ENCODE peak calls at places on chromosomes 11 and 22, in five cellular contexts. X, J, C, Z and B are unnamed samples.

GRCh38 chr11:127106142-127106541 is 105.6 kb upstream of the KIRREL3 start:
- DNase-seq in X (no peak), J (no peak), Z (no peak), C (no peak), B (no peak)

GRCh38 chr22:48919187-48919590 is 908.5 kb downstream of the BRD1 start:
- DNase-seq in C (no peak), Z (no peak), X (no peak), J (no peak), B (no peak)

GRCh38 chr11:45859661-45860140 is 12.4 kb downstream of the CRY2 start:
- DNase-seq in Z (no peak), X (peak), C (no peak), J (peak), B (no peak)

GRCh38 chr11:1570896-1571759 is 943 bp downstream of the DUSP8 start:
- DNase-seq in J (peak), C (peak), Z (no peak), X (no peak), B (no peak)

GRCh38 chr22:40043086-40043485 is 48.3 kb downstream of the FAM83F start:
- DNase-seq in C (no peak), Z (no peak), J (peak), X (peak), B (no peak)

GRCh38 chr11:128565881-128566280 is 21.5 kb downstream of the ETS1 start:
- DNase-seq in Z (no peak), C (no peak), J (no peak), X (no peak), B (no peak)

GRCh38 chr11:57324154-57324885 is 432 bp downstream of the TNKS1BP1 start:
- DNase-seq in X (no peak), C (no peak), J (peak), Z (no peak), B (peak)

GRCh38 chr11:63880031-63880841 is 36.7 kb downstream of the RCOR2 start:
- DNase-seq in Z (no peak), J (no peak), X (peak), C (no peak), B (no peak)

GRCh38 chr11:120894207-120894989 is 129.5 kb upstream of the TBCEL start:
- DNase-seq in J (no peak), X (peak), Z (no peak), C (no peak), B (no peak)

GRCh38 chr11:116173506-116173905 is 599.3 kb downstream of the BUD13 start:
- DNase-seq in C (no peak), Z (no peak), X (no peak), J (no peak), B (no peak)

GRCh38 chr22:46364341-46365165 is 29.0 kb downstream of the TRMU start:
- DNase-seq in J (peak), C (no peak), Z (no peak), X (no peak), B (no peak)

GRCh38 chr11:96748639-96749370 is 359.0 kb downstream of the JRKL start:
- DNase-seq in X (peak), C (no peak), J (no peak), Z (no peak), B (no peak)

GRCh38 chr11:112730591-112730990 is 230.6 kb upstream of the NCAM1 start:
- DNase-seq in X (no peak), C (no peak), J (no peak), Z (no peak), B (no peak)

GRCh38 chr11:117226388-117227385 is 5.2 kb downstream of the PCSK7 start:
- DNase-seq in Z (no peak), J (no peak), X (peak), C (peak), B (peak)

GRCh38 chr22:30336752-30337460 is 10.2 kb upstream of the TBC1D10A start:
- DNase-seq in Z (no peak), C (no peak), X (no peak), J (peak), B (no peak)

GRCh38 chr11:6988506-6988905 is 31.6 kb downstream of the ZNF214 start:
- DNase-seq in X (no peak), Z (no peak), J (no peak), C (no peak), B (no peak)